ENCODE peak calls at places on chromosomes 13 and 19, in six cellular contexts. Z, R, J, E, L and O are unnamed samples.

GRCh38 chr19:35868823-35869326 is 501 bp downstream of the APLP1 start:
- DNase-seq in R (no peak), J (no peak), E (no peak), Z (no peak), L (no peak), O (no peak)

GRCh38 chr13:47117268-47117667 is 220.4 kb upstream of the HTR2A start:
- DNase-seq in L (no peak), R (no peak), E (no peak), Z (no peak), J (peak), O (no peak)

GRCh38 chr13:87128006-87128405 is 543.2 kb upstream of the SLITRK5 start:
- DNase-seq in Z (peak), E (no peak), J (peak), R (no peak), L (peak), O (no peak)

GRCh38 chr13:28583661-28584091 is 75.3 kb upstream of the POMP start:
- DNase-seq in E (no peak), Z (no peak), L (no peak), J (peak), R (no peak), O (no peak)

GRCh38 chr13:109297628-109298027 is 488.8 kb downstream of the IRS2 start:
- DNase-seq in E (no peak), L (no peak), R (no peak), Z (no peak), J (peak), O (no peak)

GRCh38 chr13:73934215-73934623 is 200.0 kb downstream of the KLF12 start:
- DNase-seq in R (no peak), J (no peak), E (no peak), Z (no peak), L (no peak), O (no peak)

GRCh38 chr13:73300718-73301425 is 242.1 kb downstream of the KLF5 start:
- DNase-seq in Z (no peak), R (no peak), E (no peak), L (no peak), J (no peak), O (no peak)

GRCh38 chr19:7288977-7289376 is 5.2 kb downstream of the INSR start:
- DNase-seq in E (no peak), J (no peak), R (no peak), L (no peak), Z (no peak), O (no peak)

GRCh38 chr19:40805258-40805868 is 6.4 kb downstream of the EGLN2 start:
- DNase-seq in Z (no peak), L (no peak), J (no peak), E (no peak), R (peak), O (no peak)

GRCh38 chr13:74774252-74774651 is 640.0 kb upstream of the KLF12 start:
- DNase-seq in E (no peak), L (no peak), R (no peak), J (peak), Z (no peak), O (no peak)

GRCh38 chr13:67951431-67951830 is 721.3 kb upstream of the PCDH9 start:
- DNase-seq in L (no peak), R (no peak), Z (no peak), E (no peak), J (no peak), O (no peak)

GRCh38 chr19:4815426-4816387 is 15.8 kb downstream of the TICAM1 start:
- DNase-seq in E (no peak), Z (peak), J (peak), L (peak), R (peak), O (peak)

GRCh38 chr13:48730971-48731658 is 77.4 kb downstream of the CYSLTR2 start:
- DNase-seq in R (no peak), E (no peak), L (no peak), Z (no peak), J (no peak), O (no peak)

GRCh38 chr13:50831510-50831909 is 12.0 kb downstream of the DLEU7 start:
- DNase-seq in L (no peak), E (no peak), J (no peak), Z (no peak), R (no peak), O (no peak)

GRCh38 chr13:73215807-73216206 is 157.0 kb downstream of the KLF5 start:
- DNase-seq in L (no peak), Z (no peak), E (no peak), R (no peak), J (peak), O (no peak)

GRCh38 chr13:50685491-50685890 is 158.0 kb downstream of the DLEU7 start:
- DNase-seq in Z (peak), R (no peak), J (no peak), E (no peak), L (no peak), O (peak)

GRCh38 chr19:40646564-40647254 is 43.7 kb downstream of the NUMBL start:
- DNase-seq in L (no peak), E (no peak), Z (no peak), R (no peak), J (no peak), O (no peak)

GRCh38 chr13:61413572-61413971 is 2.1 kb downstream of the PCDH20 start:
- DNase-seq in Z (no peak), E (no peak), J (no peak), L (no peak), R (no peak), O (no peak)

GRCh38 chr19:1400281-1401137 is 833 bp downstream of the GAMT start:
- DNase-seq in L (no peak), E (no peak), Z (no peak), R (no peak), J (peak), O (peak)

GRCh38 chr19:4503224-4504170 is 14.8 kb downstream of the PLIN4 start:
- DNase-seq in R (no peak), E (no peak), Z (no peak), L (no peak), J (no peak), O (no peak)

GRCh38 chr13:30877335-30877734 is 28.7 kb upstream of the MEDAG start:
- DNase-seq in Z (no peak), J (peak), R (no peak), L (no peak), E (no peak), O (no peak)

GRCh38 chr13:77544365-77544764 is 8.9 kb downstream of the SCEL start:
- DNase-seq in E (no peak), Z (peak), J (no peak), R (no peak), L (no peak), O (no peak)

GRCh38 chr13:34255695-34256094 is 437.7 kb downstream of the RFC3 start:
- DNase-seq in E (no peak), J (no peak), R (no peak), L (no peak), Z (no peak), O (no peak)

GRCh38 chr19:42132030-42132628 is at the start of gene POU2F2:
- DNase-seq in Z (no peak), J (peak), R (peak), E (peak), L (no peak), O (no peak)

GRCh38 chr13:46086985-46087384 is 17.8 kb downstream of the CPB2 start:
- DNase-seq in L (no peak), Z (no peak), E (no peak), R (no peak), J (no peak), O (no peak)